ENCODE peak calls at places on chromosome 22, in ten cellular contexts. Q is tibial nerve; F is coronary artery; V is pancreas; L is cardiac fibroblast; D is uterus; B is effector memory CD4-positive, alpha-beta T cell; Z is bronchial epithelial cell; P is PC-9; J is dorsolateral prefrontal cortex. O is an unnamed sample.

GRCh38 chr22:23657712-23658111 is 25.6 kb upstream of the DRICH1 start:
- DNase-seq in F (no peak), Q (no peak), Z (no peak), P (no peak), V (no peak), J (no peak), D (no peak), B (no peak), L (peak), O (no peak)

GRCh38 chr22:28395920-28396447 is 283.7 kb downstream of the TTC28 start:
- DNase-seq in Q (no peak), Z (no peak), P (no peak), F (no peak), J (no peak), L (peak), D (no peak), B (no peak), V (no peak), O (no peak)

GRCh38 chr22:24325105-24325757 is 54.6 kb downstream of the SPECC1L start:
- DNase-seq in L (peak), B (no peak), Z (peak), Q (peak), J (no peak), D (no peak), V (no peak), P (peak), F (no peak), O (peak)

GRCh38 chr22:47092896-47093311 is 330.5 kb downstream of the TBC1D22A start:
- DNase-seq in Z (peak), J (no peak), L (peak), P (no peak), B (no peak), V (no peak), F (no peak), Q (no peak), D (no peak), O (peak)

GRCh38 chr22:29072193-29072978 is 449 bp upstream of the KREMEN1 start:
- DNase-seq in Z (peak), D (peak), B (peak), P (peak), V (peak), J (peak), L (peak), F (peak), Q (peak), O (no peak)

GRCh38 chr22:33848251-33848650 is 72.0 kb downstream of the LARGE1 start:
- DNase-seq in V (no peak), D (no peak), P (no peak), J (no peak), Z (no peak), B (no peak), Q (no peak), F (no peak), L (no peak), O (no peak)

GRCh38 chr22:48742191-48742555 is 1085.5 kb downstream of the BRD1 start:
- DNase-seq in B (no peak), Q (no peak), Z (no peak), P (no peak), L (no peak), F (no peak), V (no peak), D (no peak), J (peak), O (no peak)

GRCh38 chr22:23750744-23751440 is at the start of gene ZNF70:
- DNase-seq in J (peak), P (peak), F (peak), L (peak), V (peak), Z (peak), Q (peak), B (peak), D (peak), O (peak)

GRCh38 chr22:40400173-40400572 is 29.8 kb downstream of the SGSM3 start:
- DNase-seq in Z (no peak), Q (no peak), F (no peak), J (no peak), P (no peak), L (no peak), D (no peak), B (peak), V (no peak), O (no peak)

GRCh38 chr22:22144858-22145257 is 99.7 kb upstream of the VPREB1 start:
- DNase-seq in F (no peak), J (no peak), L (no peak), D (no peak), Q (no peak), Z (peak), V (no peak), P (no peak), B (no peak), O (no peak)

GRCh38 chr22:36569999-36570398 is 41.0 kb upstream of the EIF3D start:
- DNase-seq in Z (peak), V (no peak), Q (no peak), L (peak), B (no peak), F (no peak), J (no peak), D (no peak), P (no peak), O (no peak)

GRCh38 chr22:45308624-45309421 is 911 bp upstream of the FAM118A start:
- DNase-seq in F (no peak), L (no peak), Q (no peak), J (no peak), V (peak), P (no peak), D (no peak), B (no peak), Z (no peak), O (no peak)

GRCh38 chr22:40853961-40854360 is 2.5 kb downstream of the ST13 start:
- DNase-seq in B (no peak), L (no peak), D (no peak), J (no peak), F (no peak), Q (no peak), P (no peak), V (no peak), Z (no peak), O (no peak)

GRCh38 chr22:45349916-45350315 is 40.2 kb downstream of the FAM118A start:
- DNase-seq in Z (no peak), J (no peak), P (no peak), B (no peak), V (no peak), D (no peak), F (no peak), Q (no peak), L (no peak), O (no peak)

GRCh38 chr22:44920183-44920582 is 89.6 kb downstream of the PHF21B start:
- DNase-seq in Q (no peak), D (no peak), J (peak), V (no peak), P (no peak), Z (no peak), B (no peak), L (no peak), F (peak), O (no peak)

GRCh38 chr22:37235897-37236607 is 8.0 kb downstream of the RAC2 start:
- DNase-seq in F (no peak), Q (no peak), B (no peak), D (no peak), P (no peak), L (no peak), J (no peak), Z (no peak), V (no peak), O (no peak)

GRCh38 chr22:26610072-26610958 is 7.5 kb downstream of the CRYBB1 start:
- DNase-seq in L (peak), D (no peak), J (peak), P (no peak), F (no peak), Z (peak), Q (no peak), B (no peak), V (no peak), O (peak)

GRCh38 chr22:50738649-50739227 is 734 bp downstream of the ACR start:
- DNase-seq in F (no peak), L (no peak), V (no peak), Q (no peak), D (no peak), B (no peak), Z (no peak), J (no peak), P (no peak), O (no peak)

GRCh38 chr22:43923191-43923590 is 414 bp upstream of the PNPLA3 start:
- DNase-seq in Z (no peak), V (no peak), P (no peak), F (no peak), J (no peak), B (no peak), D (no peak), L (no peak), Q (no peak), O (no peak)

DNA sequence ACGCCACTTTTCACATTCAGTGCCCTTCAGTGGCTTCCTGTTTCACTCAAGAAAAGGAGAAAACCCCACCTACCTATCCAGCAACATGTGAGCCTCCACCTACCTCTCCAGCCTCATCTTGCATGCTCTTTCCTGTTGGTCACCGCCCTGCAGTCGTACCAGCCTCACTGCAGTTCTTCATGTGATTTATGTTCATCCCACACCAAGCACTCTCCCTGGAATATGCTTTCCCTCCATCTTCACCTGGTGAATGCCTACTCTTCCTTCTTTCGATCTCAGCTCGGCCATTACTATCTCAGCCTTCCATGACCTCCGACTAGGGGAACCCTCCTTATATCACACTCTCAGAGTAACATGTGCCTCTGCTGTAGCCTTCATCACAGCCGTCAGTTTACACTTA is 21.7 kb upstream of the YWHAH start:
- DNase-seq in P (no peak), Z (no peak), Q (no peak), V (no peak), D (no peak), L (no peak), B (no peak), J (no peak), F (no peak), O (no peak)
- H3K4me3 ChIP-seq in P (no peak), Z (no peak), Q (no peak), V (no peak), D (no peak), L (no peak), B (no peak), J (no peak), F (no peak), O (no peak)

GRCh38 chr22:17260950-17261349 is 41.7 kb upstream of the ADA2 start:
- DNase-seq in Z (no peak), J (no peak), L (no peak), D (no peak), F (no peak), B (no peak), V (peak), Q (no peak), P (no peak), O (no peak)
- H3K4me3 ChIP-seq in Z (no peak), J (no peak), L (no peak), D (no peak), F (no peak), B (no peak), V (peak), Q (no peak), P (no peak), O (no peak)

GRCh38 chr22:38501797-38502672 is 4.1 kb downstream of the DDX17 start:
- DNase-seq in F (no peak), Z (no peak), V (no peak), D (no peak), J (no peak), P (peak), Q (no peak), L (no peak), B (no peak), O (no peak)
- H3K4me3 ChIP-seq in F (peak), Z (no peak), V (peak), D (no peak), J (peak), P (peak), Q (no peak), L (no peak), B (no peak), O (peak)

DNA sequence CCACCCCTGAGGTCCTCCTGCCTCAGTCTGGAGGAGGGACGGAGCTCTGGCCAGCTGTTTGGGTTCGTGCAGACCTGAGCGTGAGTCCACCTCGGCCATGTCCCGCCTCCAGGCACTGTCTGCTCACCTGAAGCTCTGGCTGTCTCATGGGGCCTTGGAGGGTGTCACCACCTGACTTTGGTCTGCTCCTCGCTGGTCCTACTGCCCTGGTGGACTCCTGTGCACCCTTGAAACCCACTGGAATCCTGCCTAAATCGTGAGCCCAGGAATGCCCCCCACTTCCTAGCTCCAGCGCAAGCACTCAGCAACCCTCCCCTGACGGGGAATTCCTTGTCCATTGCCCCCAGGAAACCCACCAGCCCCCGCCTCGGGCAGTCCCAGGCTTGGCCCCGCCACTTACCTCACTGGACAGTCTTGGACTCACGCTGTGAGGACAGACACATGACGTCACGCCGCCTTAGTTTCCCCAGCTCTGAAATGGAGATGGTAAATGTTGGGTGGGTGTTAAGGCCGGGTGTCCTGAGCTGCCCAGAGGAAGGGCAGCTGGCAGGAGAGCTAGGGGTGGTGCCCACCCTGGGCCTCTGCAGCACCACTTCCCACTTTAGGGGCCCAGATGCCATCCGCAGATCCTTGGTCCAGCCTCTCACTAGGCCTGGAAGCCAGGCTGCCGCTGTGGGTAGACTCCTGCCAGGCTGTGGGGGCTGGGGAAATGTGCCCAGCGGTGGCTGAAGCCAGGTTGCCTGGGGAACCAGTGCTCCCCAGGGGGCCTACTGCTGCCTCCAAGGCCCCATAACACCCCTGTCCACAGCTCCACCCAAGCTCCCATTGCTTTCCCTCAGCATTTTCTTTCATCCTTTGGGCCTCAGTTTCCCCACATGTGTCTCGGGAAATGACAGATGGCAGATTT is 18.2 kb upstream of the TBX1 start:
- DNase-seq in V (no peak), J (no peak), L (no peak), P (no peak), Z (no peak), D (no peak), Q (no peak), F (no peak), B (no peak), O (no peak)
- H3K4me3 ChIP-seq in V (no peak), J (no peak), L (no peak), P (no peak), Z (no peak), D (no peak), Q (no peak), F (no peak), B (no peak), O (no peak)

DNA sequence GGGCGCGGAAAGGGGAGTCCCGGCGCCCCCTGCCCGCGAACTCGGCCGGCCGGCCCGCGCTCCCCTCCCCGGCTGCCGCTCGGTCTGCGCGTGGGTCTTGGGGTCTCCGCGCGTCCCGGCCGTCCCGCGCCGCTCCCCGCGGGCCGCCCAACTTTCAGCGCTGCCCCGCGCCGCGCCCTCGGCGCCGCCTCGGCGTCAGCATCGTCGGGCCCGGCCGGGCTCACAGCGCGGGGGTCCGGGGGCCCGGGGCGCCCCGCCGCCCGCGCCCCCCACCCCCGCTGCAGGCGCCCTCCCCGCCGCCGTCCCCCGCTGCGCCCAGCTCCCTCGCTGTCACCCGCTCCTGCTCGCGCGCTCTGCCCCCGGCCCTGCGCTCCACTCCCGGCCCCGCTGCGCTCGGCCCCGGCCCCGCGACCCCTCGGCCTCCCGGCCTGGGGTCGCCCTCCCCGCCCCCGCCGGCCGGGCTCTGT is at the start of gene KCNJ4:
- DNase-seq in Q (no peak), P (no peak), L (no peak), B (no peak), Z (no peak), V (no peak), J (no peak), D (no peak), F (no peak), O (no peak)
- H3K4me3 ChIP-seq in Q (peak), P (peak), L (peak), B (peak), Z (peak), V (peak), J (peak), D (peak), F (peak), O (peak)

DNA sequence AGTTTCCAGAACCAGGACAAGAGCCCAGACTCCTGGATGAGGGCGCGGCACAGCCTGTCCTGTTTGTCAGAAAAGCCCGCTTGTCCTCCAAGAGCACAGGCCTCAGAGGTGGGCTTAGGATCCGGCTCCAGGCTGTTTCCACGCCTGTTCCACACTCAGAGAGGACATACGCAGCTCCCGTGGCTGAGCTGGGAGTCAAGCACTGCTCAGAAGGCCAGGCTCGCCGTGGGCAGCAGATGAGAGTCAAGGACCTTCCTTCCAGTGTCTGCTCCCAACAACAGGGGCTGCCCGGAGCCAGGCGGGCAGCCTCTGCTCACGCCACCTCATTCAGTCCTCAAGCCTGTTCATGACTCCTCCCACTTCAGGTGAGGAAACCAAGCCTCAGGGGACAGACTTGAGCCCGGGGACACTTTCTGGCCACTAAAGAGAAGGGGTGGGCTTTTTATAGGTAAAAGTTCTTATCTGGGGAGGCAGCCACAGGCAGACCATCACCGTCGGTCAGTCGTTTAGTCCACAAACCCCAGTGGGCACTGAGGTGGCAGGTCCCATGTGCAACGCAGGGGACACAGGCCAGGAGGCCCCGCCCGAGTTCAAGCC is 3.8 kb downstream of the CYB5R3 start:
- DNase-seq in Z (peak), D (no peak), B (no peak), P (no peak), J (no peak), Q (no peak), L (no peak), V (no peak), F (no peak), O (no peak)
- H3K4me3 ChIP-seq in Z (no peak), D (peak), B (no peak), P (no peak), J (peak), Q (peak), L (no peak), V (peak), F (peak), O (no peak)

DNA sequence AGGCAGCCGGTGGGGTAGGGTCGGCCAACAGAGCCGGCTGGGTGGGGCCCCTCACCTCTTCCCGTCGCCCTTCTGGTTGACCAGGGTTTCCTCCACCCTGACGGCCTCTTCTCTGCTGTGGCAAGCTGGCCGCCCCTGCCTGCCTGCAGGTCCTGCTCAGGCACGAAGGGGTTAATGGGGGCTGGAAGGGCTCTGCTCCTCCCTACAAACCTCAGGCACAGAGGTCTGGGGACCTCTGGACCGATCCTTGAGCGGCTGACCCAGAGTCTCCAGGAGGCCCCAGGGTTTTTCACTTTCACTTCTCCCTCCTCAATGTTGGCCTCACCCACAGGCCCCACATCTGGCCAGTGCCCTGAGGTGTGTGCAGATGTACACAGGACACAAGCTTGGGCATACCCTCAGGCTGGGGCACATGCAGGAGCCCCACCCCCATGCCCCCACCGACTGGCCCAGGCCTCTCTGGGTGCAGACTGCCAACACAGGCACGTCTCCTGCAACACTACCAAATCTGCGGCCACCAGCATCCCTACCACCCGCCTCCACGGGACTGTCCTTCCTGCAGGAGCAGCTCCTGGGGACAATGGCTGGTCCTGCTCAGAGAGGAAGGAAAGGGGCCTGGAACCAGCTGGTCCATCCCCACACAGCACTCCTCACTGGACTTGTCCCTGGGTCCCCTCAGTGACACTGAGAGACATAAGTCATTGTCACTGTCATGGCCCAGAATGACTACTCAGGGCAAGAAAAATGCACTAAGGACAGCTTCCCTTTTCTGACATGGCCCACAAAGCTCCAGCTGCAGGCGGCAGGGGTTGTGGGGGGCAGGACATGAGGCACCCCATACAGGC is 3.2 kb upstream of the TBX1 start:
- DNase-seq in B (no peak), L (no peak), P (no peak), D (no peak), J (no peak), F (no peak), V (no peak), Q (no peak), Z (no peak), O (no peak)
- H3K4me3 ChIP-seq in B (no peak), L (no peak), P (no peak), D (no peak), J (no peak), F (peak), V (peak), Q (no peak), Z (peak), O (no peak)

DNA sequence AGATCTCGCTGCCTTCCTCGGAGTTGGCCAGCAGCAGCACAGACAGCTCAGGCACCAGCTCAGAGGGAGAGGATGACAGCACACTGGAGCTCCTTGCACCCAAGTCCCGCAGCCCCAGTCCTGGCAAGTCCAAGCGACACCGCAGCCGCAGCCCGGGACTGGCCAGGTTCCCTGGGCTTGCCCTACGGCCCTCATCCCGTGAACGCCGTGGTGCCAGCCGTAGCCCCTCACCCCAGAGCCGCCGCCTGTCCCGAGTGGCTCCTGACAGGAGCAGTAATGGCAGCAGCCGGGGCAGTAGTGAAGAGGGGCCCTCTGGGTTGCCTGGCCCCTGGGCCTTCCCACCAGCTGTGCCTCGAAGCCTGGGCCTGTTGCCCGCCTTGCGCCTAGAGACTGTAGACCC is 6.4 kb downstream of the PLA2G3 start:
- DNase-seq in B (no peak), Q (no peak), V (no peak), L (no peak), F (no peak), P (peak), D (no peak), Z (no peak), J (no peak), O (no peak)
- H3K4me3 ChIP-seq in B (no peak), Q (no peak), V (no peak), L (no peak), F (no peak), P (no peak), D (no peak), Z (no peak), J (no peak), O (no peak)